ENCODE peak calls at places on chromosomes 11 and 22, in eight cellular contexts. One of them, this sample, is unnamed.

GRCh38 chr11:29255401-29255800 is 761.4 kb downstream of the KCNA4 start:
- DNase-seq in breast epithelium: no peak
- DNase-seq in WERI-Rb-1: no peak
- DNase-seq in AG04450: no peak
- DNase-seq in colonic mucosa: no peak
- DNase-seq in RWPE2: no peak
- DNase-seq in H1: no peak
- DNase-seq in body of pancreas: no peak
- DNase-seq in this sample: no peak

GRCh38 chr11:69381681-69382130 is 87.8 kb downstream of the MYEOV start:
- DNase-seq in breast epithelium: no peak
- DNase-seq in H1: no peak
- DNase-seq in body of pancreas: no peak
- DNase-seq in AG04450: no peak
- DNase-seq in RWPE2: peak
- DNase-seq in WERI-Rb-1: peak
- DNase-seq in colonic mucosa: no peak
- DNase-seq in this sample: no peak

GRCh38 chr22:42688914-42689275 is 31.8 kb downstream of the A4GALT start:
- DNase-seq in WERI-Rb-1: no peak
- DNase-seq in body of pancreas: no peak
- DNase-seq in AG04450: no peak
- DNase-seq in breast epithelium: no peak
- DNase-seq in H1: no peak
- DNase-seq in colonic mucosa: no peak
- DNase-seq in RWPE2: peak
- DNase-seq in this sample: no peak

GRCh38 chr11:123729602-123730001 is 11.9 kb downstream of the ZNF202 start:
- DNase-seq in RWPE2: no peak
- DNase-seq in body of pancreas: no peak
- DNase-seq in AG04450: no peak
- DNase-seq in WERI-Rb-1: no peak
- DNase-seq in colonic mucosa: no peak
- DNase-seq in H1: no peak
- DNase-seq in breast epithelium: no peak
- DNase-seq in this sample: no peak

GRCh38 chr11:13249177-13249576 is 28.4 kb upstream of the BMAL1 start:
- DNase-seq in breast epithelium: no peak
- DNase-seq in RWPE2: no peak
- DNase-seq in WERI-Rb-1: no peak
- DNase-seq in colonic mucosa: no peak
- DNase-seq in AG04450: no peak
- DNase-seq in H1: no peak
- DNase-seq in body of pancreas: no peak
- DNase-seq in this sample: no peak

GRCh38 chr11:13335319-13335718 is 57.7 kb downstream of the BMAL1 start:
- DNase-seq in AG04450: no peak
- DNase-seq in WERI-Rb-1: peak
- DNase-seq in breast epithelium: no peak
- DNase-seq in colonic mucosa: peak
- DNase-seq in H1: peak
- DNase-seq in body of pancreas: peak
- DNase-seq in RWPE2: no peak
- DNase-seq in this sample: no peak

GRCh38 chr11:45576461-45577215 is 88.8 kb downstream of the CHST1 start:
- DNase-seq in WERI-Rb-1: no peak
- DNase-seq in RWPE2: no peak
- DNase-seq in body of pancreas: no peak
- DNase-seq in AG04450: no peak
- DNase-seq in H1: no peak
- DNase-seq in colonic mucosa: no peak
- DNase-seq in breast epithelium: no peak
- DNase-seq in this sample: no peak

GRCh38 chr11:33622231-33622630 is 78.4 kb downstream of the C11orf91 start:
- DNase-seq in WERI-Rb-1: no peak
- DNase-seq in colonic mucosa: no peak
- DNase-seq in AG04450: no peak
- DNase-seq in breast epithelium: no peak
- DNase-seq in body of pancreas: no peak
- DNase-seq in RWPE2: no peak
- DNase-seq in H1: no peak
- DNase-seq in this sample: no peak

GRCh38 chr11:107706531-107706930 is 5.3 kb downstream of the SLN start:
- DNase-seq in AG04450: no peak
- DNase-seq in RWPE2: no peak
- DNase-seq in body of pancreas: no peak
- DNase-seq in breast epithelium: no peak
- DNase-seq in WERI-Rb-1: no peak
- DNase-seq in colonic mucosa: no peak
- DNase-seq in H1: no peak
- DNase-seq in this sample: no peak

GRCh38 chr11:117096140-117096972 is 1.9 kb downstream of the SIK3 start:
- DNase-seq in breast epithelium: no peak
- DNase-seq in RWPE2: no peak
- DNase-seq in colonic mucosa: peak
- DNase-seq in AG04450: no peak
- DNase-seq in body of pancreas: no peak
- DNase-seq in H1: peak
- DNase-seq in WERI-Rb-1: peak
- DNase-seq in this sample: no peak

GRCh38 chr11:110491577-110492352 is 62.0 kb downstream of the FDX1 start:
- DNase-seq in body of pancreas: no peak
- DNase-seq in RWPE2: no peak
- DNase-seq in H1: no peak
- DNase-seq in colonic mucosa: no peak
- DNase-seq in WERI-Rb-1: no peak
- DNase-seq in breast epithelium: no peak
- DNase-seq in AG04450: no peak
- DNase-seq in this sample: no peak

GRCh38 chr11:125433454-125434121 is 62.5 kb downstream of the FEZ1 start:
- DNase-seq in body of pancreas: peak
- DNase-seq in AG04450: no peak
- DNase-seq in H1: peak
- DNase-seq in breast epithelium: no peak
- DNase-seq in RWPE2: no peak
- DNase-seq in WERI-Rb-1: peak
- DNase-seq in colonic mucosa: no peak
- DNase-seq in this sample: no peak

GRCh38 chr11:117185739-117186430 is 7.3 kb downstream of the SIDT2 start:
- DNase-seq in H1: no peak
- DNase-seq in colonic mucosa: no peak
- DNase-seq in RWPE2: peak
- DNase-seq in body of pancreas: no peak
- DNase-seq in WERI-Rb-1: no peak
- DNase-seq in AG04450: no peak
- DNase-seq in breast epithelium: peak
- DNase-seq in this sample: peak

GRCh38 chr11:112235750-112236390 is 9.6 kb downstream of the PTS start:
- DNase-seq in RWPE2: no peak
- DNase-seq in colonic mucosa: no peak
- DNase-seq in H1: no peak
- DNase-seq in breast epithelium: no peak
- DNase-seq in WERI-Rb-1: no peak
- DNase-seq in body of pancreas: no peak
- DNase-seq in AG04450: no peak
- DNase-seq in this sample: no peak

GRCh38 chr11:65419773-65420481 is 2.7 kb upstream of the NEAT1 start:
- DNase-seq in body of pancreas: peak
- DNase-seq in breast epithelium: peak
- DNase-seq in WERI-Rb-1: peak
- DNase-seq in H1: peak
- DNase-seq in AG04450: no peak
- DNase-seq in colonic mucosa: peak
- DNase-seq in RWPE2: peak
- DNase-seq in this sample: peak

GRCh38 chr11:46845440-46845739 is 690 bp downstream of the CKAP5 start:
- DNase-seq in body of pancreas: no peak
- DNase-seq in H1: no peak
- DNase-seq in colonic mucosa: peak
- DNase-seq in breast epithelium: no peak
- DNase-seq in WERI-Rb-1: no peak
- DNase-seq in RWPE2: no peak
- DNase-seq in AG04450: no peak
- DNase-seq in this sample: no peak

GRCh38 chr11:68002943-68003845 is 703 bp downstream of the UNC93B1 start:
- DNase-seq in colonic mucosa: peak
- DNase-seq in AG04450: no peak
- DNase-seq in RWPE2: peak
- DNase-seq in body of pancreas: peak
- DNase-seq in breast epithelium: no peak
- DNase-seq in WERI-Rb-1: no peak
- DNase-seq in H1: peak
- DNase-seq in this sample: peak

GRCh38 chr22:34776827-34777226 is 289.1 kb upstream of the ISX start:
- DNase-seq in body of pancreas: no peak
- DNase-seq in RWPE2: no peak
- DNase-seq in AG04450: no peak
- DNase-seq in H1: no peak
- DNase-seq in colonic mucosa: no peak
- DNase-seq in WERI-Rb-1: no peak
- DNase-seq in breast epithelium: no peak
- DNase-seq in this sample: no peak

DNA sequence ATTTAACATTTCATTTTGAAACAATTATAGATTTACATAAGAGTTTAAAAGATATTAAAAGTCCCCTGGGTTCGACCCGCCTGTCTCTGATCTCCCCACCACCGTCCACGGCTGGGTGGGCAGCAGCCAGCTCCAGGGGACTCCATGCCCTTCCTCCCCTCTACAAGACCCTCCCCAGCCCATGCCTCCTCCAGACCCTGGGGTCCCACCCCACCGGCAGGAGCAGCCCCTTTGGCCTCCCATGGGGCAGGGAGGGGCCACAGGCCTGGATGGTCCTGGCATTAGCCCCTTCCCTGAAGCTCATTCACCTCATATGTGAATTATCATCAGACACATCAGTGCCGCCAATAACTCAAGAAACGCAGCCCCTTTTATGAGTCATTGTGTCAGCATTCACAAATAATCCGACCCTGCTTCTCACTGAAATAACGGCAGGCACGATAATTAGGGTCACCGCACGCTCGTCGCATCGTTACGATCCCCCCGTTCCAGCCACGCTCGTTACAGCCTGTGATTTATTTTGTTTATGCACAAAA is 124.2 kb downstream of the BRD1 start:
- DNase-seq in AG04450: no peak
- DNase-seq in body of pancreas: no peak
- DNase-seq in breast epithelium: no peak
- DNase-seq in H1: no peak
- DNase-seq in WERI-Rb-1: no peak
- DNase-seq in colonic mucosa: no peak
- DNase-seq in RWPE2: no peak
- DNase-seq in this sample: no peak
- H3K4me3 ChIP-seq in AG04450: no peak
- H3K4me3 ChIP-seq in body of pancreas: no peak
- H3K4me3 ChIP-seq in breast epithelium: no peak
- H3K4me3 ChIP-seq in H1: no peak
- H3K4me3 ChIP-seq in WERI-Rb-1: no peak
- H3K4me3 ChIP-seq in colonic mucosa: no peak
- H3K4me3 ChIP-seq in RWPE2: no peak
- H3K4me3 ChIP-seq in this sample: no peak

GRCh38 chr11:132126973-132127900 is 756.8 kb downstream of the NTM start:
- DNase-seq in H1: no peak
- DNase-seq in body of pancreas: peak
- DNase-seq in AG04450: peak
- DNase-seq in WERI-Rb-1: peak
- DNase-seq in RWPE2: no peak
- DNase-seq in breast epithelium: no peak
- DNase-seq in colonic mucosa: peak
- DNase-seq in this sample: no peak

GRCh38 chr11:132123854-132124835 is 753.7 kb downstream of the NTM start:
- DNase-seq in colonic mucosa: no peak
- DNase-seq in WERI-Rb-1: no peak
- DNase-seq in body of pancreas: no peak
- DNase-seq in breast epithelium: no peak
- DNase-seq in AG04450: no peak
- DNase-seq in RWPE2: no peak
- DNase-seq in H1: no peak
- DNase-seq in this sample: no peak

GRCh38 chr11:132122701-132123100 is 752.3 kb downstream of the NTM start:
- DNase-seq in AG04450: no peak
- DNase-seq in breast epithelium: no peak
- DNase-seq in body of pancreas: no peak
- DNase-seq in RWPE2: no peak
- DNase-seq in H1: no peak
- DNase-seq in WERI-Rb-1: no peak
- DNase-seq in colonic mucosa: no peak
- DNase-seq in this sample: no peak

GRCh38 chr11:132123449-132123848 is 753.0 kb downstream of the NTM start:
- DNase-seq in breast epithelium: no peak
- DNase-seq in AG04450: no peak
- DNase-seq in H1: no peak
- DNase-seq in WERI-Rb-1: no peak
- DNase-seq in body of pancreas: no peak
- DNase-seq in colonic mucosa: no peak
- DNase-seq in RWPE2: no peak
- DNase-seq in this sample: no peak

GRCh38 chr11:132125855-132126841 is 755.7 kb downstream of the NTM start:
- DNase-seq in AG04450: no peak
- DNase-seq in WERI-Rb-1: peak
- DNase-seq in body of pancreas: no peak
- DNase-seq in colonic mucosa: no peak
- DNase-seq in H1: peak
- DNase-seq in breast epithelium: no peak
- DNase-seq in RWPE2: no peak
- DNase-seq in this sample: no peak
- TF ChIP-seq CTCF in AG04450: no peak
- TF ChIP-seq CTCF in WERI-Rb-1: no peak
- TF ChIP-seq CTCF in body of pancreas: no peak
- TF ChIP-seq CTCF in colonic mucosa: no peak
- TF ChIP-seq CTCF in H1: no peak
- TF ChIP-seq CTCF in breast epithelium: no peak
- TF ChIP-seq CTCF in RWPE2: no peak
- TF ChIP-seq CTCF in this sample: no peak

DNA sequence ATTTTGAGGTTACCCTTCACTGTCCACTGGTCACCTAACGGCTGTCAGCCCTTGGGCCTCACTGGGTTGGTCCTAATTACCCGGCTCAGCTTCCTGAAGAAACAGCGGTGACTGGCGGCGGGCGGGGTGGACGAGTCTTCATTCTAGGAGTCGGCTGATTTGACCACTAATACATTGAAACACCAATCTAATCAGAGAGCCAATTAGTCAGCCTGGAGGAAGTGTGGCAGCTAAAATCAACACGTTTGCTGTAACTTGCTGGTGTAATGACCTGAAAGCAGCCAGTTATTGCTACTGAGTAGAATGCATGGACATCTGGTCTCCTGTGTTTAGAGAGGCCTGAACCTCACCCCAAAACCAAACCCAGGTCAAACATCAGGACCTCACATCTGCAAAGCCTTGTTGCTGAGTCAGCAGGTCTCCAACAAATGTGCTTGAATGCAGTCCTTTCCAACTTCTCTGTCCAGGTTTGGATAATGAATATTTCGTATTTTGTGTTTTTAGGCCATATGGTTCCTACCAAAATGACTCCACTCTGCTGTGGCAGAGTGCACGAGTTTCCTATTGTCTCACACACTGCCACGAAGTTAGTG is 496.4 kb downstream of the BRD1 start:
- DNase-seq in H1: peak
- DNase-seq in body of pancreas: no peak
- DNase-seq in WERI-Rb-1: no peak
- DNase-seq in colonic mucosa: no peak
- DNase-seq in RWPE2: no peak
- DNase-seq in AG04450: no peak
- DNase-seq in breast epithelium: peak
- DNase-seq in this sample: peak
- H3K27ac ChIP-seq in H1: no peak
- H3K27ac ChIP-seq in body of pancreas: no peak
- H3K27ac ChIP-seq in WERI-Rb-1: no peak
- H3K27ac ChIP-seq in colonic mucosa: no peak
- H3K27ac ChIP-seq in RWPE2: no peak
- H3K27ac ChIP-seq in AG04450: no peak
- H3K27ac ChIP-seq in breast epithelium: no peak
- H3K27ac ChIP-seq in this sample: no peak

GRCh38 chr11:74466916-74467885 is at the start of gene KCNE3:
- DNase-seq in body of pancreas: peak
- DNase-seq in AG04450: no peak
- DNase-seq in WERI-Rb-1: no peak
- DNase-seq in RWPE2: no peak
- DNase-seq in colonic mucosa: peak
- DNase-seq in H1: peak
- DNase-seq in breast epithelium: no peak
- DNase-seq in this sample: no peak
- H3K4me3 ChIP-seq in body of pancreas: peak
- H3K4me3 ChIP-seq in AG04450: peak
- H3K4me3 ChIP-seq in WERI-Rb-1: no peak
- H3K4me3 ChIP-seq in RWPE2: peak
- H3K4me3 ChIP-seq in colonic mucosa: peak
- H3K4me3 ChIP-seq in H1: peak
- H3K4me3 ChIP-seq in breast epithelium: peak
- H3K4me3 ChIP-seq in this sample: peak

This sample was measured in coronary artery.